ENCODE peak calls at places on chromosomes 2 and 18, in seven cellular contexts. A is kidney, Z is brain microvascular endothelial cell, T is neural crest cell, K is GM06990, Q is WTC11, L is cardiac fibroblast. Y is an unnamed sample.

GRCh38 chr2:52369176-52369575 is 1337.2 kb upstream of the NRXN1 start:
- DNase-seq in A (no peak), Z (no peak), T (no peak), K (no peak), Q (no peak), L (no peak), Y (no peak)

GRCh38 chr2:61967262-61967661 is 61.8 kb downstream of the COMMD1 start:
- DNase-seq in A (no peak), Z (no peak), T (no peak), K (no peak), Q (no peak), L (no peak), Y (no peak)

GRCh38 chr2:160406591-160407392 is 86.8 kb downstream of the RBMS1 start:
- DNase-seq in A (no peak), Z (peak), T (no peak), K (peak), Q (no peak), L (peak), Y (peak)

GRCh38 chr2:201795608-201796477 is 10.5 kb upstream of the CDK15 start:
- DNase-seq in A (no peak), Z (peak), T (peak), K (no peak), Q (peak), L (peak), Y (peak)

GRCh38 chr2:182858671-182859070 is 7.8 kb downstream of the FRZB start:
- DNase-seq in A (no peak), Z (peak), T (no peak), K (no peak), Q (no peak), L (no peak), Y (no peak)

GRCh38 chr2:226548706-226549105 is 250.9 kb downstream of the IRS1 start:
- DNase-seq in A (no peak), Z (no peak), T (no peak), K (no peak), Q (no peak), L (no peak), Y (no peak)

GRCh38 chr2:209549589-209549988 is 125.7 kb downstream of the MAP2 start:
- DNase-seq in A (no peak), Z (no peak), T (no peak), K (no peak), Q (no peak), L (no peak), Y (no peak)

GRCh38 chr18:56326386-56327072 is 311.9 kb downstream of the TXNL1 start:
- DNase-seq in A (no peak), Z (no peak), T (no peak), K (no peak), Q (peak), L (no peak), Y (no peak)

GRCh38 chr2:174588463-174588862 is 9.1 kb downstream of the WIPF1 start:
- DNase-seq in A (no peak), Z (no peak), T (no peak), K (no peak), Q (no peak), L (no peak), Y (no peak)

GRCh38 chr18:72041313-72042032 is 502.7 kb downstream of the CBLN2 start:
- DNase-seq in A (no peak), Z (no peak), T (no peak), K (no peak), Q (no peak), L (no peak), Y (no peak)
- TF ChIP-seq CTCF in A (no peak), Z (peak), T (no peak), K (no peak), Q (no peak), L (no peak), Y (no peak)

GRCh38 chr2:105180491-105180972 is 61.0 kb upstream of the GPR45 start:
- DNase-seq in A (no peak), Z (no peak), T (no peak), K (no peak), Q (no peak), L (no peak), Y (no peak)
- TF ChIP-seq CTCF in A (no peak), Z (no peak), T (no peak), K (no peak), Q (no peak), L (no peak), Y (no peak)

GRCh38 chr2:181575024-181575649 is 81.8 kb downstream of the CERKL start:
- DNase-seq in A (no peak), Z (no peak), T (no peak), K (no peak), Q (no peak), L (no peak), Y (no peak)

GRCh38 chr2:181570059-181570458 is 86.8 kb downstream of the CERKL start:
- DNase-seq in A (no peak), Z (no peak), T (no peak), K (no peak), Q (no peak), L (no peak), Y (no peak)

GRCh38 chr2:181573140-181573736 is 83.7 kb downstream of the CERKL start:
- DNase-seq in A (no peak), Z (peak), T (no peak), K (no peak), Q (no peak), L (peak), Y (peak)

GRCh38 chr2:181574321-181574720 is 82.6 kb downstream of the CERKL start:
- DNase-seq in A (no peak), Z (no peak), T (peak), K (no peak), Q (no peak), L (no peak), Y (no peak)

GRCh38 chr2:181570833-181571661 is 85.9 kb downstream of the CERKL start:
- DNase-seq in A (no peak), Z (no peak), T (no peak), K (no peak), Q (no peak), L (peak), Y (no peak)
- TF ChIP-seq CTCF in A (no peak), Z (peak), T (peak), K (peak), Q (no peak), L (peak), Y (peak)

DNA sequence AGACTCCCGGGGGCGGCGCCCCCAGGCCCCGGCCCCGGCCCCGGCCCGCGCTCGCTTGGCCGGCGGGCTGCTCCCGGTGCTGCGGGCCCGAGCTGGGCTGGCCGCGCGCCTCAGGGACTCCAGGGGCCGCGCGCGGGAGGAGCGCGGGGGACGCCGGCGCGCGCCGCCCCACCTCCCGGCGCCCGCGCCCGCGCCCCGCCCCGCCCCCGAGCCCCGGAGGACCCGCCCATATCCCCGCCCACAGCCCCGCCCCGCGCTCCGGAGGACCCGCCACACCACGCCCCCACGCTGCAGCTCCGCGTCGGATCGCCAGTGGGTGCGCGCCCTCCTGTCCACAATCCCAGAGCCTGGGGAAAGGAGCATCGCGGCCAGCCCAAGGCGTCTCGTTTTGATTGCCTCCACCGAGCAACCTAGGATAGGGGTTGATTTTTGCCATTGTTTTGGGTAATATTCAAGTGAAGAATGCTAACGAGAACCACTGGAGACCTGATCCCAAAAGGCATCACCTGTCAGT is at the start of gene PARD6G:
- DNase-seq in A (peak), Z (peak), T (peak), K (peak), Q (peak), L (peak), Y (peak)
- TF ChIP-seq CTCF in A (peak), Z (peak), T (no peak), K (no peak), Q (no peak), L (peak), Y (no peak)

DNA sequence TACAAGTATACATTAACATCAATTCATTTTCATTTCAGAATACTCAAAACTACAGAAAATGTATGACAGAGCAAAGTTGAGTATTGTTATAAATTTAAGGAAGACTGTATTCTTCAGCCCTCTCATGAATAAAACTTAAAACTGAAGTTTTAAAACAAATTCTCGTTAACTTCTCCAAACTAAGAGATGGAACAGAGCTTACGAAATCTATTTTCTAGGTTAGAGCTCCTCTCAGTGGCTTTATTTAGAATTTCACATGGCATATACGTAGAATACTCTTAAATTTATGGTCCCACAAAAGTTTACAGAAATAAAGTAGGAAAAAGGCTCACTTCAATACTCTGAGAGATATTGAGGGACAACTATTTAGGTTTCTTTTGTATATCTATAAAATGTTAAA is 612.1 kb downstream of the KCNJ3 start:
- DNase-seq in A (no peak), Z (no peak), T (no peak), K (no peak), Q (no peak), L (peak), Y (no peak)
- TF ChIP-seq CTCF in A (peak), Z (peak), T (peak), K (peak), Q (peak), L (peak), Y (peak)

GRCh38 chr2:216139884-216140283 is 30.7 kb downstream of the XRCC5 start:
- DNase-seq in A (no peak), Z (no peak), T (no peak), K (no peak), Q (peak), L (peak), Y (peak)
- TF ChIP-seq CTCF in A (no peak), Z (peak), T (peak), K (peak), Q (peak), L (peak), Y (peak)

GRCh38 chr2:64001382-64002101 is 17.7 kb downstream of the VPS54 start:
- DNase-seq in A (no peak), Z (no peak), T (no peak), K (no peak), Q (no peak), L (no peak), Y (no peak)

GRCh38 chr2:64003239-64003638 is 16.0 kb downstream of the VPS54 start:
- DNase-seq in A (no peak), Z (no peak), T (no peak), K (no peak), Q (no peak), L (no peak), Y (no peak)

GRCh38 chr2:63999049-63999448 is 20.2 kb downstream of the VPS54 start:
- DNase-seq in A (no peak), Z (no peak), T (no peak), K (no peak), Q (no peak), L (no peak), Y (no peak)

GRCh38 chr2:64005707-64006356 is 13.4 kb downstream of the VPS54 start:
- DNase-seq in A (no peak), Z (no peak), T (no peak), K (no peak), Q (no peak), L (no peak), Y (no peak)

DNA sequence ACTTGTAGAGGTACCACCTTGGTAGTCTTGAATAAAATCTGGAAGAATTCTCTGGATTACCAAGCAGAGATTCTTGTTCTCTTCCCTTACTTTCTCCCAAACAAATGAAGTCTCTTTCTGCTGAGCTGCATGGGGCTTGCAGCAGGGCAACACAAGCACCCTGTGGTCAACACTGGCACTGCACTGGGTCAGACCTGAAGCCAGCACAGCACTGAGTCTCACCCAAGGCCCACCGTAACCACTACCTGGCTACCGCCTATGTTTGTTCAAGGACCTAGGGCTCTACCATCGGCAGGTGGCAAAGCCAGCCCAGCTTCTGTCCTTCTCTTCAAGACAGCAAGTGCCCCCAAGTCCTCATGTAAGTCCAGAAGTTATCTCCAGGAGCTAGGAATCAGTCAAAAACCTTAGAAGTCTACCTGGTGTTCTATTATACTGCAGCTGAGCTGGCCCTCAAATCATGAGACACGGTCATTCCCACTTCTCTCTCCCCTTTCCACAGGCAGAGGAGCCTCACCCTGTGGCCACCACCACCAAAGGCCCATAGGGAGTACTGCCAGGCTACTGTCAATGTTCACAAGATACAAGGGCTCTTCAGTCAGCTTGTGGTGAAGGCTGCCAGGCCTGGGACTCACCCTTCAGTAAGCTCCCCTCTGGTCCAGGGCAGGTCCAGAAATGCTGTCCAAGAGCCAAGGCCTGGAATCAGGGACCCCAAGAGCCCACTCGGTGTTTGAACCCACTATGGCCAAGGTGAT is 18.4 kb downstream of the VPS54 start:
- DNase-seq in A (no peak), Z (peak), T (no peak), K (no peak), Q (no peak), L (no peak), Y (peak)
- TF ChIP-seq CTCF in A (peak), Z (peak), T (no peak), K (no peak), Q (no peak), L (no peak), Y (no peak)

DNA sequence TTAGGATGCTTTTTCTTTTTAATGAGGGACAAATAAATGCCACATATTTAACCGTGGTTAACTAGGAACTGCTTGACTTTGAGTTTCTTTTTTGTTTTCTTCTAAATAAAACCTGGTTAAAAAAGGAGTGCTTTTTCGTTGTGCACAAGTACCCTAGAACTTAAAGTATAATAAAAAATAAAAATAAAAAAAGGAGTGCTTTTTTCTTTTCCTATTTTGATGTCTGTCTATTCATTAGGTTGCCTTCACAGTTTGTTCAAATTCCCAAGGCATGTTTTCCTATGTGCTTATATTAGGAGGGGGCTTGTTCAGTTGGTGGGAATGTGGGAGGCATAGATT is 4.4 kb downstream of the FOSL2 start:
- DNase-seq in A (no peak), Z (no peak), T (no peak), K (no peak), Q (no peak), L (no peak), Y (no peak)
- TF ChIP-seq CTCF in A (no peak), Z (no peak), T (no peak), K (no peak), Q (peak), L (no peak), Y (peak)

DNA sequence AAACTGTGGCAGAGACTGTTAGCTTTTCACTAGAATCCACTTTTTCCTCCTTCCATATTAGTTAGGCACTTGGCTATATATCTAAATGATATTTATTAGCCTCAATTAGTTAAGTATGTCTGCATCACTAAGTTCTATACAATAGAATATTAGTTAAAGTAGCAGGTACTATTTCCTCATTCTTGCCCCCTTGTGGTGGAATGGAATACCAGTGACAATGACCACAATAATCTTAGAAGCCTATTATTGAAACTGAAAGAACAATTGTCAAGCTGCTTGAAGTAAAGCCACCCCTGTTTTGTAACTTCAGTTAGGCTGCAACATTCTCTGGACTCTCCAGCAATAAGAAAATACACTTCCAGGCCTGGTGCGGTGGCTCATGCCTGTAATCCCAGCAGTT is 476.3 kb upstream of the VWC2L start:
- DNase-seq in A (no peak), Z (peak), T (no peak), K (peak), Q (no peak), L (peak), Y (peak)
- TF ChIP-seq CTCF in A (peak), Z (peak), T (peak), K (peak), Q (peak), L (peak), Y (peak)

GRCh38 chr2:10678225-10678624 is 11.6 kb downstream of the NOL10 start:
- DNase-seq in A (no peak), Z (no peak), T (no peak), K (no peak), Q (no peak), L (no peak), Y (no peak)
- TF ChIP-seq CTCF in A (no peak), Z (peak), T (peak), K (peak), Q (no peak), L (peak), Y (peak)

Y was measured in Caco-2.